ENCODE peak calls at places on chromosomes 4 and X, in four cellular contexts. Z is IMR-90, K is H9, E is H1. B is an unnamed sample.

GRCh38 chr4:55947912-55948725 is 626 bp upstream of the CEP135 start:
- DNase-seq in E (no peak), K (no peak), Z (peak; percentile 98), B (peak; percentile 32)

GRCh38 chr4:181528570-181529184 is 714.5 kb upstream of the TENM3 start:
- DNase-seq in K (peak; percentile 85), E (peak; percentile 68), Z (peak; percentile 73), B (peak; percentile 89)

GRCh38 chr4:12724520-12724919 is 759.6 kb downstream of the RAB28 start:
- DNase-seq in Z (no peak), K (no peak), E (no peak), B (peak; percentile 47)

GRCh38 chr4:30950737-30951136 is 230.6 kb downstream of the PCDH7 start:
- DNase-seq in Z (no peak), E (no peak), K (no peak), B (no peak)

GRCh38 chr4:40255722-40256281 is 59.0 kb downstream of the RHOH start:
- DNase-seq in K (no peak), Z (peak; percentile 99), E (no peak), B (no peak)

GRCh38 chr4:159382875-159383568 is 280.1 kb downstream of the RAPGEF2 start:
- DNase-seq in Z (no peak), E (peak; percentile 21), K (peak; percentile 38), B (peak; percentile 53)

GRCh38 chr4:46392421-46392820 is 2.5 kb upstream of the GABRA2 start:
- DNase-seq in E (no peak), Z (peak; percentile 11), K (no peak), B (peak; percentile 54)

GRCh38 chr4:37836838-37837413 is 10.4 kb downstream of the PGM2 start:
- DNase-seq in Z (no peak), E (no peak), K (no peak), B (no peak)

GRCh38 chr4:145716200-145716599 is 36.3 kb downstream of the C4orf51 start:
- DNase-seq in E (no peak), Z (peak; percentile 54), K (no peak), B (peak; percentile 70)

GRCh38 chrX:45196701-45197100 is 4.0 kb downstream of the DIPK2B start:
- DNase-seq in K (no peak), Z (peak; percentile 61), E (no peak), B (no peak)

GRCh38 chr4:162839814-162840213 is 326.9 kb downstream of the NAF1 start:
- DNase-seq in E (peak; percentile 9), Z (no peak), K (peak; percentile 48), B (peak; percentile 48)

GRCh38 chrX:50881028-50881427 is 29.5 kb upstream of the BMP15 start:
- DNase-seq in E (no peak), Z (no peak), K (no peak), B (no peak)

GRCh38 chr4:13340672-13341071 is 143.5 kb downstream of the RAB28 start:
- DNase-seq in E (no peak), Z (no peak), K (no peak), B (no peak)

GRCh38 chr4:60805500-60806313 is 394.4 kb upstream of the ADGRL3 start:
- DNase-seq in Z (peak; percentile 31), K (no peak), E (no peak), B (peak; percentile 65)

GRCh38 chrX:25206761-25207160 is 191.0 kb upstream of the ARX start:
- DNase-seq in E (no peak), K (no peak), Z (peak; percentile 17), B (peak; percentile 39)

GRCh38 chrX:121854614-121854911 is 807.2 kb downstream of the GLUD2 start:
- DNase-seq in E (no peak), Z (no peak), K (no peak), B (no peak)

GRCh38 chr4:54225671-54226398 is 3.3 kb upstream of the PDGFRA start:
- DNase-seq in E (no peak), K (peak; percentile 38), Z (no peak), B (peak; percentile 61)

GRCh38 chr4:137124278-137124932 is 407.9 kb downstream of the PCDH18 start:
- DNase-seq in E (no peak), Z (peak; percentile 79), K (no peak), B (peak; percentile 63)

GRCh38 chrX:2237976-2238375 is 262.8 kb downstream of the DHRSX start:
- DNase-seq in K (no peak), Z (no peak), E (no peak), B (no peak)

GRCh38 chr4:38902695-38903094 is 35.1 kb downstream of the FAM114A1 start:
- DNase-seq in Z (no peak), E (no peak), K (no peak), B (peak; percentile 13)

GRCh38 chr4:37653601-37654000 is 32.6 kb downstream of the RELL1 start:
- DNase-seq in Z (no peak), K (peak; percentile 44), E (no peak), B (peak; percentile 89)

GRCh38 chrX:10979956-10980355 is 131.2 kb upstream of the HCCS start:
- DNase-seq in Z (peak; percentile 20), E (no peak), K (no peak), B (peak; percentile 40)

GRCh38 chrX:12981880-12982279 is 7.0 kb downstream of the TMSB4X start:
- DNase-seq in K (no peak), E (no peak), Z (no peak), B (no peak)

GRCh38 chr4:42627887-42628646 is 28.8 kb downstream of the ATP8A1 start:
- DNase-seq in K (peak; percentile 29), E (no peak), Z (no peak), B (peak; percentile 19)

GRCh38 chr4:37392540-37393255 is 148.2 kb downstream of the NWD2 start:
- DNase-seq in K (no peak), E (no peak), Z (no peak), B (peak; percentile 26)

GRCh38 chr4:127604949-127605709 is 27.6 kb upstream of the INTU start:
- DNase-seq in Z (peak; percentile 48), K (peak; percentile 94), E (peak; percentile 64), B (peak; percentile 83)

GRCh38 chr4:10584042-10584441 is 100.5 kb downstream of the CLNK start:
- DNase-seq in K (no peak), Z (peak; percentile 87), E (no peak), B (no peak)

GRCh38 chr4:153084939-153085630 is 119.2 kb upstream of the TRIM2 start:
- DNase-seq in K (peak; percentile 84), Z (peak; percentile 60), E (peak; percentile 38), B (peak; percentile 80)

GRCh38 chr4:158914178-158914577 is 145.4 kb downstream of the FNIP2 start:
- DNase-seq in Z (peak; percentile 84), E (no peak), K (no peak), B (no peak)

GRCh38 chrX:26783512-26784225 is 567.7 kb downstream of the MAGEB5 start:
- DNase-seq in Z (peak; percentile 11), E (peak; percentile 17), K (peak; percentile 42), B (peak; percentile 60)

GRCh38 chrX:21700289-21700688 is 42.2 kb upstream of the KLHL34 start:
- DNase-seq in E (no peak), K (no peak), Z (no peak), B (no peak)

GRCh38 chr4:144819591-144819990 is 173.6 kb downstream of the HHIP start:
- DNase-seq in Z (no peak), K (no peak), E (no peak), B (no peak)

GRCh38 chr4:152197211-152197610 is 338.7 kb downstream of the FBXW7 start:
- DNase-seq in E (no peak), Z (no peak), K (no peak), B (no peak)

GRCh38 chr4:177251237-177251636 is 58.4 kb upstream of the NEIL3 start:
- DNase-seq in E (no peak), Z (no peak), K (no peak), B (no peak)

DNA sequence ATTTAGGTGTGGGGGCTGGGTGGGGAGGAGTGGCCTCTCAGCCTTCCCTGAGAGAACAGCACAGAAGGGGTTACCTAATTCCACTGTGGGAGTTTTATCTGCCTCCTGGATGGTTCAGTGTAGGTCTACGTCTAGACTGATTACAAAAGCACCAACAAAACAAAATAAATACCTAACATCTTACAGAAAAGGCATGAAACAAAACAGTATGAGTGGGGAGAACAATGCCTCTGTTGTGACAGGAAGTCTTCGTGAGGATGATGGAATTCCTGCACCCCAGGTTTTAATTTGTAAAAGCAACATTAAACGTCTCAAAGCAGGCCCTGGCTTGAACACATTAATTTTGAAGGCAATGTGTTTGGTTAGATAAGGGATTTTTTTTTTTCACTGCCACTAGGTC is 112.1 kb upstream of the GPC4 start:
- DNase-seq in K (no peak), Z (no peak), E (peak; percentile 2), B (no peak)
- H3K56ac ChIP-seq in K (no peak overlapping the region), Z (no peak overlapping the region), E (no peak overlapping the region), B (no peak overlapping the region)

GRCh38 chrX:151973851-151974335 is 583 bp downstream of the GABRE start:
- DNase-seq in K (peak; percentile 33), Z (no peak), E (no peak), B (peak; percentile 47)
- H4K8ac ChIP-seq in K (no peak overlapping the region), Z (no peak overlapping the region), E (peak overlapping the region; percentile 25), B (no peak overlapping the region)

GRCh38 chr4:167210166-167210565 is 24.1 kb downstream of the SPOCK3 start:
- DNase-seq in E (no peak), Z (no peak), K (no peak), B (no peak)
- H3K56ac ChIP-seq in E (no peak overlapping the region), Z (no peak overlapping the region), K (no peak overlapping the region), B (no peak overlapping the region)

DNA sequence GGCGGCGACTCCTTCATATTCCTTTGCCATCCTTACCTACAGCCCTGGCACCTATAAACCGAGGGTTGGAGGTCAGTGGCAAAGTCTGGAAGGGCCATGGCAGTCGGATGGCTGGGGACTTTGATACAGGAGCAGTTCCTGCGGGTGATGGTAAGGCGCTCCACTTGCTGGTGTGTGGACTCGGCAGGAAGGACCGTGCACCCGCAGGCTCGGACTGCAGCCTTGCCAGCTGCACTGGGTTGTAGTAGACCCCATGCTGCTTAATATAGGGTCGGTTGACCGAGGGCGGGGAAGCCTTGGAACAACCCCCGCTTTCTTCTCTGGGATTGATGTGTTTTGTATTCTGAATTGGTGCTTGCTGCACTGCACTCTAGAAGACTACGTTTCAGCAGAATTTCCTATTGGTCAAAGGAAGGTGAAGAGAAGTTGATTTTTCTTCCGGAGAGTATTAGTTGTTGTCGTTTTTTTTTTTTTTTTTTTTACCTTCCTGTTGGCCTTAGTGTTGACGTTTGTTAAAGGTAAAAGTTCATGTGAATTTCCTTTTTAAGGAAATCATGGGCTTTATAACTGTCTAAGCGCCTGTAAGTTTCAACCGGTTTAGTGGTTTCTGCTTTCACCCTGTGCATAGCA is 683 bp downstream of the BLTP1 start:
- DNase-seq in K (peak; percentile 63), E (no peak), Z (peak; percentile 25), B (peak; percentile 57)
- H4K8ac ChIP-seq in K (no peak overlapping the region), E (peak overlapping the region; percentile 91), Z (peak overlapping the region; percentile 64), B (no peak overlapping the region)

DNA sequence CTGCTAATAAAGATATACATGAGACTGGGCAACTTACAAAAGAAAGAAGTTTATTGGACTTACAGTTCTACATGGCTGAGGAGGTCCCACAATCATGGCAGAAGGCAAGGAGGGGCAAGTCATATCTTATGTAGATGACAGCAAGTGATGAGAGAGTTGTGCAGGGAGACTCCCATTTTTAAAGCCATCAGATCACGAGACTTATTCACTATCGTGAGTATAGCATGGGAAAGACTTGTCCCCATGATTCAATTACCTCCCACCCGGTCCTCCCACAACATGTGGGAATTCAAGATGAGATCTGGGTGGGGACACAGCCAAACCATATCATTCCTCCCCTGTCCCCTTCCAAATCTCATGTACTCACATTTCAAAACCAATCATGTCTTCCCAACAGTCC is 50.9 kb upstream of the GRID2 start:
- DNase-seq in Z (no peak), K (no peak), E (no peak), B (peak; percentile 13)
- H3K56ac ChIP-seq in Z (no peak overlapping the region), K (no peak overlapping the region), E (no peak overlapping the region), B (no peak overlapping the region)